ENCODE peak calls at places on chromosome 22, in seven cellular contexts. A is lung, T is NCI-H82, G is skeletal muscle cell, V is stomach, B is fibroblast of mammary gland, M is naive B cell. K is an unnamed sample.

GRCh38 chr22:32661737-32662586 is 139.5 kb upstream of the TIMP3 start:
- DNase-seq in V (no peak), G (no peak), M (no peak), B (peak; percentile 55), A (no peak), T (no peak), K (no peak)

GRCh38 chr22:24406322-24407277 is 20.8 kb upstream of the ADORA2A start:
- DNase-seq in G (no peak), V (no peak), T (no peak), B (no peak), A (no peak), M (no peak), K (no peak)

GRCh38 chr22:48152916-48153315 is 1390.5 kb downstream of the TBC1D22A start:
- DNase-seq in T (no peak), A (no peak), G (no peak), V (no peak), B (no peak), M (no peak), K (no peak)

GRCh38 chr22:42692239-42693054 is 28.2 kb downstream of the A4GALT start:
- DNase-seq in V (no peak), T (no peak), A (no peak), B (no peak), M (peak; percentile 51), G (no peak), K (no peak)

GRCh38 chr22:27986459-27986858 is 67.4 kb upstream of the PITPNB start:
- DNase-seq in M (no peak), V (no peak), G (peak; percentile 31), B (peak; percentile 26), T (no peak), A (no peak), K (no peak)

GRCh38 chr22:44805663-44806062 is 53.3 kb downstream of the ARHGAP8 start:
- DNase-seq in G (no peak), T (no peak), B (no peak), A (no peak), V (no peak), M (no peak), K (no peak)

GRCh38 chr22:36577019-36577418 is 48.1 kb upstream of the EIF3D start:
- DNase-seq in A (no peak), V (no peak), B (peak; percentile 82), G (peak; percentile 29), T (no peak), M (no peak), K (no peak)

GRCh38 chr22:18133452-18133851 is 16.5 kb upstream of the USP18 start:
- DNase-seq in B (peak; percentile 9), A (no peak), V (no peak), T (no peak), G (no peak), M (no peak), K (no peak)

GRCh38 chr22:29195118-29195963 is 10.4 kb upstream of the EMID1 start:
- DNase-seq in B (no peak), G (no peak), V (no peak), M (no peak), A (no peak), T (no peak), K (no peak)

GRCh38 chr22:47171441-47172221 is 409.2 kb downstream of the TBC1D22A start:
- DNase-seq in G (no peak), A (no peak), B (no peak), M (no peak), T (no peak), V (no peak), K (no peak)

GRCh38 chr22:43698403-43698802 is 113.7 kb downstream of the EFCAB6 start:
- DNase-seq in A (no peak), V (no peak), M (no peak), B (peak; percentile 7), T (no peak), G (no peak), K (no peak)

GRCh38 chr22:23909258-23909898 is 15.2 kb downstream of the MIF start:
- DNase-seq in V (no peak), B (no peak), T (no peak), G (no peak), A (no peak), M (no peak), K (no peak)

GRCh38 chr22:46735747-46736608 is 2.1 kb downstream of the CERK start:
- DNase-seq in G (no peak), A (no peak), M (no peak), V (no peak), B (no peak), T (no peak), K (no peak)

GRCh38 chr22:44023404-44024287 is 456 bp upstream of the PARVB start:
- DNase-seq in T (peak; percentile 55), B (peak; percentile 34), A (no peak), G (no peak), V (peak; percentile 54), M (peak; percentile 64), K (no peak)

GRCh38 chr22:27412866-27413445 is 388.6 kb downstream of the MN1 start:
- DNase-seq in T (no peak), B (no peak), M (no peak), V (no peak), A (no peak), G (no peak), K (no peak)

GRCh38 chr22:20589614-20590476 is 82.4 kb downstream of the MED15 start:
- DNase-seq in G (no peak), V (no peak), A (no peak), T (no peak), M (no peak), B (no peak), K (no peak)

GRCh38 chr22:47203554-47203991 is 441.1 kb downstream of the TBC1D22A start:
- DNase-seq in G (no peak), B (no peak), T (no peak), V (peak; percentile 22), A (no peak), M (no peak), K (no peak)

GRCh38 chr22:17232406-17232805 is 13.2 kb upstream of the ADA2 start:
- DNase-seq in B (no peak), T (no peak), G (no peak), M (no peak), A (no peak), V (no peak), K (no peak)

GRCh38 chr22:36911887-36912661 is 1.4 kb upstream of the CSF2RB start:
- DNase-seq in M (no peak), G (no peak), A (no peak), B (no peak), T (no peak), V (no peak), K (no peak)

GRCh38 chr22:25922141-25922540 is 180.2 kb downstream of the MYO18B start:
- DNase-seq in A (no peak), M (no peak), G (no peak), B (no peak), V (no peak), T (no peak), K (no peak)

GRCh38 chr22:36153756-36154155 is 6.8 kb downstream of the APOL3 start:
- DNase-seq in A (no peak), G (no peak), M (no peak), V (no peak), T (no peak), B (no peak), K (no peak)

GRCh38 chr22:27510024-27510423 is 291.5 kb downstream of the MN1 start:
- DNase-seq in T (no peak), A (no peak), M (no peak), G (no peak), V (no peak), B (no peak), K (no peak)

GRCh38 chr22:24424001-24424900 is 3.1 kb upstream of the ADORA2A start:
- DNase-seq in A (no peak), G (no peak), T (no peak), V (no peak), B (no peak), M (peak; percentile 44), K (no peak)

GRCh38 chr22:36467946-36468345 is 13.5 kb downstream of the TXN2 start:
- DNase-seq in V (no peak), A (no peak), T (no peak), G (peak; percentile 88), B (peak; percentile 94), M (no peak), K (no peak)

GRCh38 chr22:48478529-48479265 is 1349.0 kb downstream of the BRD1 start:
- DNase-seq in V (no peak), T (no peak), A (no peak), G (no peak), B (no peak), M (no peak), K (no peak)

GRCh38 chr22:37674951-37675929 is at the start of gene LGALS1:
- DNase-seq in T (peak; percentile 56), V (peak; percentile 94), A (peak; percentile 92), B (peak; percentile 97), G (peak; percentile 92), M (peak; percentile 55), K (no peak)

GRCh38 chr22:44088976-44089570 is 65.0 kb downstream of the PARVB start:
- DNase-seq in M (no peak), A (no peak), G (no peak), V (no peak), B (peak; percentile 21), T (no peak), K (no peak)

GRCh38 chr22:35894464-35894878 is 134.2 kb downstream of the RBFOX2 start:
- DNase-seq in A (no peak), B (no peak), G (no peak), M (no peak), V (no peak), T (peak; percentile 8), K (no peak)

GRCh38 chr22:41696714-41697113 is 2.6 kb upstream of the MEI1 start:
- DNase-seq in V (no peak), M (no peak), T (no peak), G (no peak), A (no peak), B (no peak), K (no peak)

GRCh38 chr22:30921108-30921507 is 47.5 kb downstream of the MORC2 start:
- DNase-seq in M (no peak), A (no peak), B (peak; percentile 7), G (no peak), V (no peak), T (peak; percentile 50), K (no peak)

GRCh38 chr22:38455530-38456271 is 702 bp upstream of the KCNJ4 start:
- DNase-seq in T (peak; percentile 67), M (no peak), B (no peak), A (no peak), V (no peak), G (no peak), K (no peak)

GRCh38 chr22:30400159-30400558 is 3.3 kb downstream of the SEC14L2 start:
- DNase-seq in G (no peak), A (no peak), V (no peak), M (no peak), T (no peak), B (no peak), K (no peak)

GRCh38 chr22:27634043-27634442 is 167.5 kb downstream of the MN1 start:
- DNase-seq in V (no peak), T (no peak), G (no peak), B (no peak), M (no peak), A (no peak), K (no peak)

GRCh38 chr22:44202261-44202789 is 21.6 kb downstream of the PARVG start:
- DNase-seq in M (no peak), V (no peak), B (peak; percentile 72), A (no peak), G (peak; percentile 17), T (no peak), K (no peak)

GRCh38 chr22:37486224-37486845 is at the start of gene MFNG:
- DNase-seq in T (peak; percentile 66), A (peak; percentile 71), M (peak; percentile 76), G (no peak), V (peak; percentile 78), B (no peak), K (peak; percentile 26)

GRCh38 chr22:44341431-44342346 is 28.9 kb upstream of the SHISAL1 start:
- DNase-seq in G (no peak), V (peak; percentile 79), M (no peak), A (no peak), B (no peak), T (peak; percentile 12), K (no peak)

K was measured in GM12878.